ENCODE peak calls at places on chromosomes 7 and 10, in ten cellular contexts. One of them, this sample, is unnamed.

GRCh38 chr7:121099572-121099971 is 111.1 kb downstream of the CPED1 start:
- DNase-seq in A549: no peak
- DNase-seq in SW 1271: peak
- DNase-seq in renal cortical epithelial cell: no peak
- DNase-seq in NCI-H2227 treated with DMSO at 0.1 percent for 48 hours: no peak
- DNase-seq in mucosa of descending colon: no peak
- DNase-seq in GM19239: no peak
- DNase-seq in NCI-H1694: no peak
- DNase-seq in activated CD4-positive, alpha-beta T cell treated with anti-CD3 and anti-CD28 coated beads for 36 hours: no peak
- DNase-seq in stimulated activated effector memory CD8-positive, alpha-beta T cell treated with anti-CD3 and anti-CD28 coated beads, Interleukin-12 subunit alpha, Interleukin-12 subunit beta, amount 100 ng/mL, for 72 hours: no peak
- DNase-seq in this sample: no peak

GRCh38 chr10:132477398-132478340 is 59.9 kb upstream of the INPP5A start:
- DNase-seq in SW 1271: no peak
- DNase-seq in A549: no peak
- DNase-seq in GM19239: no peak
- DNase-seq in NCI-H1694: no peak
- DNase-seq in stimulated activated effector memory CD8-positive, alpha-beta T cell treated with anti-CD3 and anti-CD28 coated beads, Interleukin-12 subunit alpha, Interleukin-12 subunit beta, amount 100 ng/mL, for 72 hours: no peak
- DNase-seq in NCI-H2227 treated with DMSO at 0.1 percent for 48 hours: no peak
- DNase-seq in mucosa of descending colon: no peak
- DNase-seq in renal cortical epithelial cell: no peak
- DNase-seq in activated CD4-positive, alpha-beta T cell treated with anti-CD3 and anti-CD28 coated beads for 36 hours: peak
- DNase-seq in this sample: no peak

GRCh38 chr10:106401161-106401560 is 763.3 kb downstream of the SORCS1 start:
- DNase-seq in renal cortical epithelial cell: peak
- DNase-seq in NCI-H2227 treated with DMSO at 0.1 percent for 48 hours: no peak
- DNase-seq in activated CD4-positive, alpha-beta T cell treated with anti-CD3 and anti-CD28 coated beads for 36 hours: no peak
- DNase-seq in A549: no peak
- DNase-seq in NCI-H1694: no peak
- DNase-seq in mucosa of descending colon: no peak
- DNase-seq in stimulated activated effector memory CD8-positive, alpha-beta T cell treated with anti-CD3 and anti-CD28 coated beads, Interleukin-12 subunit alpha, Interleukin-12 subunit beta, amount 100 ng/mL, for 72 hours: no peak
- DNase-seq in GM19239: no peak
- DNase-seq in SW 1271: no peak
- DNase-seq in this sample: no peak

GRCh38 chr10:17512341-17513001 is 58.1 kb upstream of the ST8SIA6 start:
- DNase-seq in NCI-H1694: no peak
- DNase-seq in activated CD4-positive, alpha-beta T cell treated with anti-CD3 and anti-CD28 coated beads for 36 hours: no peak
- DNase-seq in renal cortical epithelial cell: peak
- DNase-seq in SW 1271: peak
- DNase-seq in mucosa of descending colon: peak
- DNase-seq in NCI-H2227 treated with DMSO at 0.1 percent for 48 hours: no peak
- DNase-seq in stimulated activated effector memory CD8-positive, alpha-beta T cell treated with anti-CD3 and anti-CD28 coated beads, Interleukin-12 subunit alpha, Interleukin-12 subunit beta, amount 100 ng/mL, for 72 hours: no peak
- DNase-seq in GM19239: no peak
- DNase-seq in A549: peak
- DNase-seq in this sample: peak

GRCh38 chr10:72067463-72068125 is 20.8 kb downstream of the SPOCK2 start:
- DNase-seq in SW 1271: no peak
- DNase-seq in renal cortical epithelial cell: no peak
- DNase-seq in NCI-H2227 treated with DMSO at 0.1 percent for 48 hours: no peak
- DNase-seq in NCI-H1694: no peak
- DNase-seq in GM19239: no peak
- DNase-seq in activated CD4-positive, alpha-beta T cell treated with anti-CD3 and anti-CD28 coated beads for 36 hours: no peak
- DNase-seq in mucosa of descending colon: no peak
- DNase-seq in A549: no peak
- DNase-seq in stimulated activated effector memory CD8-positive, alpha-beta T cell treated with anti-CD3 and anti-CD28 coated beads, Interleukin-12 subunit alpha, Interleukin-12 subunit beta, amount 100 ng/mL, for 72 hours: no peak
- DNase-seq in this sample: no peak

GRCh38 chr10:72107325-72108003 is 19.1 kb upstream of the SPOCK2 start:
- DNase-seq in GM19239: no peak
- DNase-seq in mucosa of descending colon: no peak
- DNase-seq in stimulated activated effector memory CD8-positive, alpha-beta T cell treated with anti-CD3 and anti-CD28 coated beads, Interleukin-12 subunit alpha, Interleukin-12 subunit beta, amount 100 ng/mL, for 72 hours: no peak
- DNase-seq in SW 1271: peak
- DNase-seq in A549: peak
- DNase-seq in NCI-H1694: no peak
- DNase-seq in NCI-H2227 treated with DMSO at 0.1 percent for 48 hours: no peak
- DNase-seq in renal cortical epithelial cell: peak
- DNase-seq in activated CD4-positive, alpha-beta T cell treated with anti-CD3 and anti-CD28 coated beads for 36 hours: peak
- DNase-seq in this sample: no peak

GRCh38 chr10:72712136-72712535 is 20.2 kb downstream of the MCU start:
- DNase-seq in SW 1271: no peak
- DNase-seq in stimulated activated effector memory CD8-positive, alpha-beta T cell treated with anti-CD3 and anti-CD28 coated beads, Interleukin-12 subunit alpha, Interleukin-12 subunit beta, amount 100 ng/mL, for 72 hours: no peak
- DNase-seq in activated CD4-positive, alpha-beta T cell treated with anti-CD3 and anti-CD28 coated beads for 36 hours: no peak
- DNase-seq in A549: no peak
- DNase-seq in NCI-H1694: no peak
- DNase-seq in GM19239: no peak
- DNase-seq in mucosa of descending colon: no peak
- DNase-seq in NCI-H2227 treated with DMSO at 0.1 percent for 48 hours: no peak
- DNase-seq in renal cortical epithelial cell: no peak
- DNase-seq in this sample: peak

GRCh38 chr10:17836917-17837316 is 27.8 kb downstream of the MRC1 start:
- DNase-seq in stimulated activated effector memory CD8-positive, alpha-beta T cell treated with anti-CD3 and anti-CD28 coated beads, Interleukin-12 subunit alpha, Interleukin-12 subunit beta, amount 100 ng/mL, for 72 hours: no peak
- DNase-seq in renal cortical epithelial cell: peak
- DNase-seq in NCI-H1694: no peak
- DNase-seq in GM19239: no peak
- DNase-seq in NCI-H2227 treated with DMSO at 0.1 percent for 48 hours: no peak
- DNase-seq in activated CD4-positive, alpha-beta T cell treated with anti-CD3 and anti-CD28 coated beads for 36 hours: no peak
- DNase-seq in SW 1271: peak
- DNase-seq in mucosa of descending colon: peak
- DNase-seq in A549: peak
- DNase-seq in this sample: peak

GRCh38 chr7:157018997-157019591 is 8.6 kb upstream of the MNX1 start:
- DNase-seq in NCI-H1694: no peak
- DNase-seq in activated CD4-positive, alpha-beta T cell treated with anti-CD3 and anti-CD28 coated beads for 36 hours: peak
- DNase-seq in stimulated activated effector memory CD8-positive, alpha-beta T cell treated with anti-CD3 and anti-CD28 coated beads, Interleukin-12 subunit alpha, Interleukin-12 subunit beta, amount 100 ng/mL, for 72 hours: no peak
- DNase-seq in A549: no peak
- DNase-seq in SW 1271: no peak
- DNase-seq in NCI-H2227 treated with DMSO at 0.1 percent for 48 hours: no peak
- DNase-seq in GM19239: no peak
- DNase-seq in renal cortical epithelial cell: no peak
- DNase-seq in mucosa of descending colon: no peak
- DNase-seq in this sample: no peak

GRCh38 chr10:89063465-89063864 is 72.9 kb downstream of the FAS start:
- DNase-seq in renal cortical epithelial cell: no peak
- DNase-seq in A549: no peak
- DNase-seq in activated CD4-positive, alpha-beta T cell treated with anti-CD3 and anti-CD28 coated beads for 36 hours: no peak
- DNase-seq in mucosa of descending colon: no peak
- DNase-seq in SW 1271: no peak
- DNase-seq in GM19239: no peak
- DNase-seq in stimulated activated effector memory CD8-positive, alpha-beta T cell treated with anti-CD3 and anti-CD28 coated beads, Interleukin-12 subunit alpha, Interleukin-12 subunit beta, amount 100 ng/mL, for 72 hours: no peak
- DNase-seq in NCI-H1694: no peak
- DNase-seq in NCI-H2227 treated with DMSO at 0.1 percent for 48 hours: no peak
- DNase-seq in this sample: no peak

GRCh38 chr10:45515630-45516029 is 141.6 kb downstream of the ALOX5 start:
- DNase-seq in NCI-H2227 treated with DMSO at 0.1 percent for 48 hours: no peak
- DNase-seq in activated CD4-positive, alpha-beta T cell treated with anti-CD3 and anti-CD28 coated beads for 36 hours: no peak
- DNase-seq in mucosa of descending colon: no peak
- DNase-seq in A549: no peak
- DNase-seq in GM19239: no peak
- DNase-seq in NCI-H1694: no peak
- DNase-seq in renal cortical epithelial cell: no peak
- DNase-seq in stimulated activated effector memory CD8-positive, alpha-beta T cell treated with anti-CD3 and anti-CD28 coated beads, Interleukin-12 subunit alpha, Interleukin-12 subunit beta, amount 100 ng/mL, for 72 hours: no peak
- DNase-seq in SW 1271: no peak
- DNase-seq in this sample: no peak